ENCODE peak calls at places on chromosomes 12 and 14, in five cellular contexts. U is HFFc6, A is Caco-2, T is H9, P is cardiac fibroblast. E is an unnamed sample.

GRCh38 chr12:57720606-57721595 is 17.6 kb downstream of the AGAP2 start:
- DNase-seq in U (no peak), A (no peak), T (no peak), P (no peak), E (no peak)

GRCh38 chr14:38129705-38130104 is 78.0 kb upstream of the SSTR1 start:
- DNase-seq in U (no peak), A (no peak), T (no peak), P (no peak), E (no peak)

GRCh38 chr14:103854822-103855733 is 7.7 kb upstream of the PPP1R13B start:
- DNase-seq in U (no peak), A (peak), T (peak), P (no peak), E (no peak)

GRCh38 chr14:24911324-24912095 is 138.4 kb downstream of the STXBP6 start:
- DNase-seq in U (peak), A (no peak), T (no peak), P (peak), E (peak)

GRCh38 chr12:131229426-131230339 is 276.0 kb downstream of the ADGRD1 start:
- DNase-seq in U (no peak), A (no peak), T (peak), P (no peak), E (no peak)

GRCh38 chr12:25594376-25594775 is 41.3 kb upstream of the LMNTD1 start:
- DNase-seq in U (no peak), A (no peak), T (no peak), P (no peak), E (no peak)

GRCh38 chr14:81313200-81313599 is 86.9 kb downstream of the STON2 start:
- DNase-seq in U (no peak), A (no peak), T (no peak), P (no peak), E (no peak)

GRCh38 chr14:65168840-65169239 is 66.5 kb upstream of the MAX start:
- DNase-seq in U (peak), A (no peak), T (no peak), P (peak), E (no peak)

GRCh38 chr12:117125275-117125613 is 26.0 kb upstream of the TESC start:
- DNase-seq in U (peak), A (no peak), T (no peak), P (no peak), E (no peak)

GRCh38 chr14:89618309-89618708 is 201.3 kb upstream of the FOXN3 start:
- DNase-seq in U (no peak), A (no peak), T (no peak), P (peak), E (peak)

GRCh38 chr14:104794099-104794498 is 1.4 kb downstream of the AKT1 start:
- DNase-seq in U (peak), A (no peak), T (peak), P (peak), E (no peak)

GRCh38 chr12:11650697-11651281 is 1.3 kb downstream of the ETV6 start:
- DNase-seq in U (peak), A (no peak), T (no peak), P (peak), E (no peak)

GRCh38 chr12:106107566-106107965 is 31.2 kb downstream of the NUAK1 start:
- DNase-seq in U (peak), A (no peak), T (no peak), P (peak), E (no peak)

GRCh38 chr12:87157791-87158190 is 871.4 kb downstream of the C12orf50 start:
- DNase-seq in U (peak), A (no peak), T (no peak), P (peak), E (peak)

GRCh38 chr12:27185234-27186045 is 58.6 kb upstream of the STK38L start:
- DNase-seq in U (peak), A (no peak), T (no peak), P (peak), E (no peak)

GRCh38 chr12:69630191-69630590 is 19.5 kb upstream of the LRRC10 start:
- DNase-seq in U (no peak), A (no peak), T (peak), P (no peak), E (no peak)

GRCh38 chr12:50786498-50787231 is 22.8 kb downstream of the ATF1 start:
- DNase-seq in U (peak), A (peak), T (no peak), P (peak), E (peak)

GRCh38 chr12:50785406-50785805 is 21.5 kb downstream of the ATF1 start:
- DNase-seq in U (no peak), A (no peak), T (no peak), P (no peak), E (no peak)

GRCh38 chr12:50787618-50788017 is 23.7 kb downstream of the ATF1 start:
- DNase-seq in U (no peak), A (no peak), T (no peak), P (no peak), E (no peak)

GRCh38 chr12:50788562-50788961 is 24.7 kb downstream of the ATF1 start:
- DNase-seq in U (peak), A (no peak), T (no peak), P (peak), E (no peak)

DNA sequence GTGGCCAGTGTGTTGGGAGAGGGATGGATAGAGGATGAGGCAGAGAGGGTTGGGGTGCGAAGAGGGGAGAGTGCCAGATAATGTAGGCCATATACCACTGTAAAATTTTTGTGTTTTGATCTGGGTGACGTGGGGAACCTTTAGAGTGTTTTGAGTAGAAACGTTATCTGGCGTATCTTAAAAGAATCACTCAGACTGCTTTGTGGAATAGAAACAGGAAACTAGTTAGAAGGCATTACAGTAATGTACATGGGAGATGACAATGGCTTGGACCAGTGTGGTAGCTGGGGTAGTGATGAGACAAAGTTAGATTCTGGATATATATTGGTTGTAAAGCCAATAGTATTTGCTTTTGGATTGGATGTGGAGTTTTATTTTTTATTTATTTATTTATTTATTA is 20.6 kb downstream of the ATF1 start:
- DNase-seq in U (no peak), A (no peak), T (no peak), P (no peak), E (no peak)
- TF ChIP-seq CTCF in U (no peak), A (no peak), T (no peak), P (no peak), E (no peak)

GRCh38 chr12:479161-479560 is 19.4 kb downstream of the B4GALNT3 start:
- DNase-seq in U (no peak), A (peak), T (peak), P (no peak), E (no peak)

GRCh38 chr12:473198-473597 is 13.5 kb downstream of the B4GALNT3 start:
- DNase-seq in U (no peak), A (no peak), T (peak), P (no peak), E (no peak)

GRCh38 chr12:470133-470532 is 10.4 kb downstream of the B4GALNT3 start:
- DNase-seq in U (no peak), A (no peak), T (peak), P (no peak), E (no peak)

GRCh38 chr12:473863-474577 is 14.3 kb downstream of the B4GALNT3 start:
- DNase-seq in U (peak), A (no peak), T (peak), P (no peak), E (no peak)

DNA sequence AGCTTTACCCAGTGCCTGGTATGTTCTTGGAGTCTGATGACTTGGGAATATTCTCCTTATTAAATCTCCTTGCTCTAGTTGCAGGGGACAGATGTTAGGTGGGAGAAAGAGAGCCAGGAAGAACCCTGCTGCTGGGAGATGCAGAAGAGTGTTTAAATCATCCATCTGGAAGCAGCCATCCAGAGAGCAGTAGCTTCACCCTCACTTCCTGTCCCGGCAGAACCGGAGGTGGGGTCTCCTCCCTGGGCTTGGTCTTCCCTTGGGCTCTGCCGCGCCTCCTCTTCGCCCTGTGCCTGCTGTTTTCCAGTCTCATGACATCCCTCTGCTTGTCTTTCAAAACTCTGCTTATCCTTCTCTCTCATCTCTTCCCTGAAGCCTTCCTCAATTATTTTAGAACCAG is 15.5 kb downstream of the B4GALNT3 start:
- DNase-seq in U (no peak), A (no peak), T (peak), P (no peak), E (no peak)
- TF ChIP-seq CTCF in U (no peak), A (no peak), T (no peak), P (no peak), E (no peak)

GRCh38 chr14:43795600-43796228 is 711.4 kb downstream of the FSCB start:
- DNase-seq in U (no peak), A (no peak), T (no peak), P (peak), E (no peak)
- TF ChIP-seq CTCF in U (peak), A (peak), T (peak), P (no peak), E (peak)

DNA sequence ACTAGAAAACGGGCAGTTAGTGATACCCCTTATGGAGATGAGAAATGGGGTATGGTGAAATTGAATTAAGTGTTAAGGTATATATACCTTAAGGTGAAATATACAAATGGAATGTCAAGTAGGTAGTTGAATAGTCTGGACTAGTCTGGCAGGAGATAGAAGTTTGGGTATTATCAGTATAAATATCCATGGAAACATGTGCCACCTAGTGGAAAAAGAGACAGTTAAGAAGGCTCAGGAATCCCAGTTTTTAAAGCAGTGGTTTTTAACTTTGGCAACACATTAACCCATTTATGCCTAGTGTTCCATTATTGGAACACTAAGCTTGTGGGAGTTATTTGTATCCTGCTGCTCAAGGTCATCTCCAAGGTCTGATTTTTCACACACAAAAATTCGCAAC is 38.6 kb upstream of the TPH2 start:
- DNase-seq in U (peak), A (no peak), T (no peak), P (peak), E (no peak)
- TF ChIP-seq CTCF in U (peak), A (no peak), T (peak), P (peak), E (peak)

GRCh38 chr12:89706551-89707348 is 1.9 kb downstream of the ATP2B1 start:
- DNase-seq in U (no peak), A (no peak), T (no peak), P (peak), E (no peak)
- TF ChIP-seq CTCF in U (peak), A (no peak), T (no peak), P (no peak), E (no peak)

DNA sequence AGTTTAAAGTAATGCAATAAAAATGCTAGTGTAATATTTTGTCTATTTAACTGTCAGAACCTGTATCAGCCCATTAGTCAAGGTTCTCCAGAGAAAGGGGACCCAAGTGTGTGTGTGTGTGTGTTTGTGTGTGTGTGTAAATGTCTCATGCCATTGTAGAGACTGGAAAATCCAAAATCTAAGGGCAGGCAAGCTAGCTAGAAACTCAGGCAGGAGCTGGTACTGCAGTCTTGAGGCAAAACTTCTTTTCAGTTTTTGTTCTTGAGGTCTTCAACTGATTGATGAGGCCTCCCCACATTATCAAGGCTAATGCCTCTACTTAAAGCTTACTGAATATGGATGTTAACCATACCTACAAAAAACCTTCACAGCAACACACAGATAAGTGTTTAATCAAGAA is 126.7 kb downstream of the PRKD1 start:
- DNase-seq in U (no peak), A (no peak), T (no peak), P (no peak), E (no peak)
- TF ChIP-seq CTCF in U (peak), A (no peak), T (peak), P (no peak), E (peak)

DNA sequence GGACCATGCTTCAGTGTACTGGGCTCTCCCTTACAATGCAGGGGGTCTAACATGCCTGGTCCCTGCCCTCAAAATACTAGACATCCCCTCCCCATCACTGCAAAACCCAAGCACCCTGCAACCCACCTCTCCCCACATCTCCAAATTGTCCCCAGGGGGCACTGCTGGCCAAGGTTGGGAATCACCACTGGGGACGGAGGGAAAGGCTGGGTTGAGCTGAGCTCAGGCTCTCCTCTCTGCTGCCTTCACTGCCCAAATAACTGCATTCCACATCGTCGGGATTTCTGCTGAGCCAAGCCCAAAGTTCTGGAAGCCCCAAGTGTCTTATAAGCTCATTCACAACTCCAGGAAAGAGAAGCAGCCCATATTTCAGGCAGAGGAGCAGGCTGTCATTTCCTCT is 69.6 kb downstream of the NT5DC3 start:
- DNase-seq in U (peak), A (peak), T (peak), P (peak), E (no peak)
- TF ChIP-seq CTCF in U (peak), A (peak), T (peak), P (peak), E (peak)

GRCh38 chr12:89682284-89682683 is 26.4 kb downstream of the ATP2B1 start:
- DNase-seq in U (no peak), A (no peak), T (no peak), P (no peak), E (no peak)
- TF ChIP-seq CTCF in U (no peak), A (no peak), T (no peak), P (no peak), E (no peak)

DNA sequence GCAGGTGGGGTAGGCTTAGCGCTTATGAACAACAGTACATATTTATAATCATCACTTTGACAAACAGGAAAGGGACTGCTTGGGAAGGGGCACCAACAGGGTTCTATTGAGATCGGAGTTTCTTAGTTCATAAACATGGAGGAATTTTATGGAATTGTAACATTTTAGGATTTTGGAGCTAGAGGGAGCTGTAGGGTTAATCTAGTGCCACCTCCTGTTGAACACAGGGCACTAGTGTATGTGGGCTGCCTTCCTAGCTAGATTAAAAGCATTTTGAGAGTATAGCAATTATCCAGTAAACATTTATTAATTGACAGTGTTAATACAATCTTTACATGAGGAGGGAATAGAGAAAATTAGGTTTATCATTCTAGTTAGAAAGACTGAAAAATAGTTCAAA is 23.1 kb upstream of the TBC1D30 start:
- DNase-seq in U (no peak), A (no peak), T (no peak), P (no peak), E (no peak)
- TF ChIP-seq CTCF in U (no peak), A (peak), T (peak), P (peak), E (peak)